ENCODE peak calls at places on chromosomes 2 and 18, in five cellular contexts. A is T-cell, U is ELF-1, M is A172, B is HCEC 1CT. Z is an unnamed sample.

GRCh38 chr2:191302459-191303155 is 57.4 kb downstream of the MYO1B start:
- DNase-seq in A (peak; percentile 4), U (peak; percentile 30), M (no peak), B (no peak), Z (no peak)

GRCh38 chr18:33817096-33817495 is 239.1 kb downstream of the ASXL3 start:
- DNase-seq in A (no peak), U (peak; percentile 54), M (no peak), B (no peak), Z (no peak)

GRCh38 chr2:31140151-31140550 is 1.9 kb upstream of the GALNT14 start:
- DNase-seq in A (no peak), U (no peak), M (no peak), B (no peak), Z (no peak)

GRCh38 chr2:225074366-225074765 is 32.1 kb upstream of the DOCK10 start:
- DNase-seq in A (no peak), U (no peak), M (no peak), B (no peak), Z (no peak)

GRCh38 chr2:157257312-157258252 is at the start of gene GALNT5:
- DNase-seq in A (no peak), U (peak; percentile 60), M (no peak), B (peak; percentile 65), Z (no peak)

GRCh38 chr2:113278073-113278811 is 479 bp downstream of the PAX8 start:
- DNase-seq in A (no peak), U (peak; percentile 39), M (no peak), B (no peak), Z (no peak)

GRCh38 chr2:122748552-122749011 is 993.1 kb downstream of the TSN start:
- DNase-seq in A (no peak), U (peak; percentile 11), M (no peak), B (peak; percentile 79), Z (peak; percentile 40)

GRCh38 chr18:55452123-55452611 is 135.8 kb downstream of the TCF4 start:
- DNase-seq in A (no peak), U (no peak), M (no peak), B (no peak), Z (no peak)

GRCh38 chr2:19541884-19542283 is 183.5 kb upstream of the OSR1 start:
- DNase-seq in A (no peak), U (no peak), M (no peak), B (no peak), Z (no peak)

GRCh38 chr2:129462349-129462748 is 517.1 kb upstream of the RAB6C start:
- DNase-seq in A (no peak), U (no peak), M (no peak), B (no peak), Z (no peak)

GRCh38 chr18:76258209-76258608 is 236.8 kb downstream of the ZNF516 start:
- DNase-seq in A (no peak), U (no peak), M (no peak), B (no peak), Z (no peak)

GRCh38 chr18:68693091-68693815 is 21.7 kb downstream of the TMX3 start:
- DNase-seq in A (no peak), U (no peak), M (no peak), B (no peak), Z (no peak)

GRCh38 chr2:168948621-168949212 is 47.6 kb downstream of the G6PC2 start:
- DNase-seq in A (no peak), U (no peak), M (peak; percentile 13), B (peak; percentile 6), Z (peak; percentile 14)

GRCh38 chr2:71678874-71679273 is 225.5 kb downstream of the DYSF start:
- DNase-seq in A (no peak), U (no peak), M (no peak), B (no peak), Z (no peak)

GRCh38 chr2:106995560-106995959 is 109.6 kb upstream of the ST6GAL2 start:
- DNase-seq in A (no peak), U (no peak), M (no peak), B (no peak), Z (no peak)

GRCh38 chr2:221085376-221085900 is 486.7 kb downstream of the EPHA4 start:
- DNase-seq in A (no peak), U (no peak), M (no peak), B (peak; percentile 5), Z (peak; percentile 33)

GRCh38 chr18:62767321-62767720 is 52.0 kb downstream of the PHLPP1 start:
- DNase-seq in A (no peak), U (no peak), M (no peak), B (peak; percentile 65), Z (no peak)

GRCh38 chr2:42268528-42269151 is 92.4 kb downstream of the COX7A2L start:
- DNase-seq in A (no peak), U (no peak), M (peak; percentile 41), B (no peak), Z (no peak)

GRCh38 chr18:32552421-32553030 is 81.8 kb upstream of the GAREM1 start:
- DNase-seq in A (peak; percentile 48), U (peak; percentile 65), M (peak; percentile 37), B (peak; percentile 49), Z (peak; percentile 62)

GRCh38 chr2:119541476-119541875 is 2.8 kb upstream of the CFAP221 start:
- DNase-seq in A (no peak), U (peak; percentile 50), M (no peak), B (no peak), Z (no peak)

GRCh38 chr2:10410001-10410671 is 38.0 kb downstream of the ODC1 start:
- DNase-seq in A (no peak), U (no peak), M (no peak), B (no peak), Z (no peak)

GRCh38 chr2:240060977-240061591 is 7.8 kb upstream of the OR6B3 start:
- DNase-seq in A (peak; percentile 44), U (no peak), M (peak; percentile 46), B (peak; percentile 47), Z (peak; percentile 32)

GRCh38 chr2:113240150-113240914 is 38.4 kb downstream of the PAX8 start:
- DNase-seq in A (no peak), U (no peak), M (peak; percentile 90), B (peak; percentile 88), Z (peak; percentile 84)

Z was measured in H4.